ENCODE peak calls at places on chromosome 19, in eight cellular contexts. Y, S, L, O, X, D, U and K are unnamed samples.

GRCh38 chr19:2495651-2496316 is 19.9 kb downstream of the GADD45B start:
- DNase-seq in Y (peak), S (peak), L (no peak), O (no peak), X (no peak), D (no peak), U (no peak), K (peak)

GRCh38 chr19:51660975-51661600 is 14.5 kb upstream of the SIGLEC14 start:
- DNase-seq in Y (peak), S (no peak), L (no peak), O (no peak), X (peak), D (peak), U (peak), K (peak)

GRCh38 chr19:38044267-38045111 is 137.5 kb downstream of the SIPA1L3 start:
- DNase-seq in Y (no peak), S (no peak), L (no peak), O (no peak), X (no peak), D (no peak), U (no peak), K (no peak)

GRCh38 chr19:49130325-49130724 is 11.0 kb downstream of the PPFIA3 start:
- DNase-seq in Y (no peak), S (no peak), L (no peak), O (no peak), X (no peak), D (no peak), U (no peak), K (no peak)

GRCh38 chr19:45913874-45914830 is at the start of gene NANOS2:
- DNase-seq in Y (no peak), S (no peak), L (no peak), O (no peak), X (no peak), D (peak), U (peak), K (no peak)

GRCh38 chr19:18446811-18447359 is 9.0 kb upstream of the ISYNA1 start:
- DNase-seq in Y (no peak), S (no peak), L (no peak), O (no peak), X (no peak), D (no peak), U (no peak), K (no peak)

GRCh38 chr19:37227996-37228395 is 10.0 kb downstream of the ZNF383 start:
- DNase-seq in Y (no peak), S (no peak), L (no peak), O (no peak), X (no peak), D (no peak), U (no peak), K (no peak)

GRCh38 chr19:10751109-10751972 is 33.5 kb downstream of the DNM2 start:
- DNase-seq in Y (no peak), S (no peak), L (no peak), O (no peak), X (no peak), D (no peak), U (no peak), K (peak)

GRCh38 chr19:38262585-38263268 is 1.6 kb upstream of the SPINT2 start:
- DNase-seq in Y (no peak), S (no peak), L (no peak), O (no peak), X (no peak), D (no peak), U (no peak), K (peak)

GRCh38 chr19:10271543-10272086 is 695 bp downstream of the ICAM1 start:
- DNase-seq in Y (no peak), S (no peak), L (no peak), O (peak), X (no peak), D (no peak), U (no peak), K (no peak)

GRCh38 chr19:5435642-5436017 is 19.6 kb upstream of the ZNRF4 start:
- DNase-seq in Y (no peak), S (no peak), L (no peak), O (no peak), X (no peak), D (no peak), U (no peak), K (no peak)

GRCh38 chr19:640156-640548 is 473 bp downstream of the FGF22 start:
- DNase-seq in Y (no peak), S (no peak), L (no peak), O (no peak), X (no peak), D (no peak), U (no peak), K (no peak)
- H3K4me3 ChIP-seq in Y (peak), S (peak), L (peak), O (peak), X (peak), D (peak), U (peak), K (peak)

DNA sequence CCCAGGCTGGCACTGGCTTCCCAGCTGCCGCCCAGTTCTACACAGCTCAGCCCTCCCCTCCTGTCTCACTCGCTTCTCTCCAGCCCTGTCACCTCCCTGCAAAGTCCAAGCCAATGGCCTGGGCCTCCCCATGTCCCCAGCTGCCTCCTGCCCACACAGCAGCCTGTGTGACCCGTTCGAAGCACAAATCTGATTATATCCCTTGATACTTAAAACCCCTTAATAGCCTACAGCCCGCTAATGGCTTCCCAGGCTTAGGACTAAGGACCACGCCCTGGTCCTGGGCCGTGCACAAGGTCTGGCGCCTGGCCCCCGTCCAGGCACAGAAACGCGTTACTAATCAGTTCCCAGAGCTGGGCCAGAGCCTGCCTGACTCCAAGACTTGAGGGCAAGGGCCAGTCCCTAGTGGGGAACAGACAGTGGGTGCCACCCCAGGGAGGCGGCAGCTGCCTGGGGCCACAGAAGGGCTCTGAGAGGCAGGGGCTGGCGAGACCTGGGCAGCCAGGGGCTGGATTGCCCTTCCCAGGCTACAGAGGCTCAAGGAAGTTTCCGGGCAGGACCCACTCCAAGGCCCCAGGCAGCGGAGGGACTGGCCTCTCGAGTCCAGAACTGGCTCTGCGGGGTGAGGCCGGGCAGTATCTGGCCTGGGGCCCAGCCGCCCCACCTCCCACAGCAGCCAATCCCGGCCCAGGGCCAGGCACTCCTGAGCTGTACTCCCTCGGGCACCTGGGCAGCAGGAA is 10.4 kb downstream of the XAB2 start:
- DNase-seq in Y (no peak), S (no peak), L (no peak), O (no peak), X (no peak), D (no peak), U (no peak), K (peak)
- H3K27ac ChIP-seq in Y (no peak), S (no peak), L (no peak), O (no peak), X (no peak), D (no peak), U (no peak), K (peak)

DNA sequence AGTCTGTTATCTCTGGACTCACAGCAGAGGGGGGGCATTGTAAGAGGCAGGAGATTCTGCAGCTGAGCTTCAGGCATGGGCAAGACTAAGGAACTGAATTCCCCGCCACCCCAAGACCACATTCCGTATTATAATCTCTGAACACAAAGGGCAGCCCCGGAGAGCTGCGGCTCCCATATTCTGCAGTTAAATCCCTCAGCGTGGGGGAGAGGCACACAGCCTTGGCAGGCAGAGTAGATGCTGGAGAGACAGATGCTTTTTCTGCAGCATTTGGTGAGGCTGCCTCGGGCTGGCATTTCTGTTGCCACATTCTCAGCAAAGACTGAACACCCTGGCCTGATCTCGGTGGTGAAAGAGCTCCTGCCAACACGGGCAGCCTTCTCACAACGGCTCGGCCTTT is 12.9 kb downstream of the CHAF1A start:
- DNase-seq in Y (peak), S (no peak), L (no peak), O (no peak), X (no peak), D (no peak), U (no peak), K (peak)
- H3K4me3 ChIP-seq in Y (peak), S (no peak), L (no peak), O (no peak), X (no peak), D (no peak), U (no peak), K (no peak)

DNA sequence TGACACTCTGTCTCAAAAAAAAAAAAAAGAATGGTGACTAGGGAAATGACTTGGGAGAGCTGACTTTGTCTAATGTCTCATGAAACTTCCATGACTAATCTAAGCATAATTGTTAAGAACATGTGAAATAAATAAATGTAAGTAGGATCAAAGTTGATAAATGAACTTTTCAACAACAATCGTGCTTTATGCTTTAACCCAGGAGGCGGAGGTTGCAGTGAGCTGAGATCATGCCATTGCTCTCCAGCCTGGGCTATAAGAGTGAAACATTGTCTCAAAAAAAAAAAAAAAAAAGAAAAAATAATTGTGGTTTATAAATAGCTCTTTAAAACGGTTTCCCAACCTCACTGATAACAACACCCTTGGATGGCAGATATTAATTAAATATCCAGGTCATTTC is 12.9 kb upstream of the AKT2 start:
- DNase-seq in Y (no peak), S (no peak), L (no peak), O (no peak), X (no peak), D (no peak), U (no peak), K (no peak)
- H3K27ac ChIP-seq in Y (no peak), S (no peak), L (no peak), O (no peak), X (no peak), D (no peak), U (no peak), K (no peak)

DNA sequence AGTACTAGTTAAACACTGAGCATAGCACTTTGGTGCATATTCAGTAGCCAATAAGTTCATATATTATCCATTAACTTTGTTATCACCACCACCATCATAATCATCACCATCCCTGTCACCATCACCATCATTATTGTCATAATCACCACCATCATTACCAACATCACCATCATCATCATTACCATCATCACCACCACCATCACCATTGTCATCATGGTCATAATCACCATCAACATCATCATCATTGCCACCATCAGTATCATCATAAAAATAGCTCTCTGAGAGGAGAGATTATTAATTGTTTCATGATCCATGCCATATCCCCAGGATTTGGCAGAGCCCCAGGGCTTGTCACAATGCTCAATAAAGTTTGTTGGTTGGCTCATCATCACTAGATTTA is 49.3 kb downstream of the MBD3L1 start:
- DNase-seq in Y (no peak), S (no peak), L (no peak), O (no peak), X (no peak), D (no peak), U (no peak), K (no peak)
- H3K4me3 ChIP-seq in Y (no peak), S (no peak), L (no peak), O (no peak), X (no peak), D (no peak), U (no peak), K (no peak)

DNA sequence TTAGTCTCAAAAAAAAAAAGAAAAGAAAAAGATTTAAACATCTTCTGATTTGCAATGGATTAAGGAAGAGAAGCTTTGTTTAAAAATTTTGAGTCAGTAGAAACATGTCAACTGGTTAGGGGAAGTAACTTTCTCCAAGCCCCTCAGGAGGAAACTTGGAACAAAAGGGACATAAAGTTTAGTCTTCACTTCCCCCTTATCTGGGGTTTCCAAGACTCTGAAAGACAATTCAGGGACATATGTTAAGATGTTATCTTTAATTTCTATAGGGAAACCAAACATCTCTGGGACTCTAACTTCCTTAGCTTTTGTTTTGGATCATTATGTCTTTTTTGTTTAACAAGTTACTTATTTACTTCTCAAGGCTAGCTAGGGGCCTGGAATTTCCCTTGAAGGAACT is 20.1 kb upstream of the MRI1 start:
- DNase-seq in Y (no peak), S (no peak), L (no peak), O (no peak), X (no peak), D (no peak), U (no peak), K (no peak)
- H3K27ac ChIP-seq in Y (no peak), S (no peak), L (no peak), O (no peak), X (no peak), D (no peak), U (no peak), K (no peak)